ENCODE peak calls at places on chromosomes 6 and 20, in six cellular contexts. One of them, this sample, is unnamed.

GRCh38 chr6:31308845-31309175 is 36.9 kb upstream of the HLA-C start:
- DNase-seq in tibial artery: no peak
- DNase-seq in WERI-Rb-1: no peak
- DNase-seq in sigmoid colon: no peak
- DNase-seq in neural progenitor cell: no peak
- DNase-seq in RWPE1: no peak
- DNase-seq in this sample: no peak

GRCh38 chr6:167541544-167541943 is 216.7 kb downstream of the TTLL2 start:
- DNase-seq in neural progenitor cell: no peak
- DNase-seq in tibial artery: no peak
- DNase-seq in sigmoid colon: no peak
- DNase-seq in WERI-Rb-1: no peak
- DNase-seq in RWPE1: no peak
- DNase-seq in this sample: no peak

GRCh38 chr6:18262812-18263560 is 1.3 kb downstream of the DEK start:
- DNase-seq in sigmoid colon: no peak
- DNase-seq in tibial artery: no peak
- DNase-seq in RWPE1: no peak
- DNase-seq in neural progenitor cell: peak
- DNase-seq in WERI-Rb-1: no peak
- DNase-seq in this sample: no peak

GRCh38 chr6:75876152-75876551 is 127.1 kb downstream of the MYO6 start:
- DNase-seq in RWPE1: no peak
- DNase-seq in tibial artery: no peak
- DNase-seq in WERI-Rb-1: no peak
- DNase-seq in sigmoid colon: no peak
- DNase-seq in neural progenitor cell: no peak
- DNase-seq in this sample: no peak

GRCh38 chr6:166656269-166657206 is 29.5 kb upstream of the RPS6KA2 start:
- DNase-seq in neural progenitor cell: peak
- DNase-seq in sigmoid colon: no peak
- DNase-seq in tibial artery: no peak
- DNase-seq in WERI-Rb-1: no peak
- DNase-seq in RWPE1: no peak
- DNase-seq in this sample: no peak

GRCh38 chr6:36834576-36835293 is 4.5 kb downstream of the CPNE5 start:
- DNase-seq in neural progenitor cell: peak
- DNase-seq in sigmoid colon: no peak
- DNase-seq in RWPE1: no peak
- DNase-seq in WERI-Rb-1: peak
- DNase-seq in tibial artery: no peak
- DNase-seq in this sample: no peak

GRCh38 chr6:163839296-163839695 is 424.8 kb downstream of the QKI start:
- DNase-seq in WERI-Rb-1: no peak
- DNase-seq in neural progenitor cell: no peak
- DNase-seq in sigmoid colon: no peak
- DNase-seq in RWPE1: no peak
- DNase-seq in tibial artery: no peak
- DNase-seq in this sample: no peak

GRCh38 chr6:163828038-163828790 is 413.7 kb downstream of the QKI start:
- DNase-seq in RWPE1: no peak
- DNase-seq in neural progenitor cell: peak
- DNase-seq in tibial artery: no peak
- DNase-seq in WERI-Rb-1: peak
- DNase-seq in sigmoid colon: no peak
- DNase-seq in this sample: no peak

GRCh38 chr6:30394139-30394538 is 49.2 kb downstream of the RPP21 start:
- DNase-seq in tibial artery: no peak
- DNase-seq in RWPE1: no peak
- DNase-seq in sigmoid colon: no peak
- DNase-seq in WERI-Rb-1: no peak
- DNase-seq in neural progenitor cell: no peak
- DNase-seq in this sample: no peak

GRCh38 chr20:50363027-50363426 is 147.2 kb upstream of the PTPN1 start:
- DNase-seq in RWPE1: no peak
- DNase-seq in neural progenitor cell: no peak
- DNase-seq in WERI-Rb-1: no peak
- DNase-seq in tibial artery: no peak
- DNase-seq in sigmoid colon: no peak
- DNase-seq in this sample: no peak

GRCh38 chr6:35073766-35074471 is 67.2 kb downstream of the TCP11 start:
- DNase-seq in WERI-Rb-1: no peak
- DNase-seq in RWPE1: no peak
- DNase-seq in neural progenitor cell: no peak
- DNase-seq in tibial artery: peak
- DNase-seq in sigmoid colon: no peak
- DNase-seq in this sample: no peak

GRCh38 chr20:2509794-2510193 is 1.1 kb upstream of the ZNF343 start:
- DNase-seq in WERI-Rb-1: no peak
- DNase-seq in RWPE1: no peak
- DNase-seq in neural progenitor cell: no peak
- DNase-seq in tibial artery: no peak
- DNase-seq in sigmoid colon: no peak
- DNase-seq in this sample: no peak

GRCh38 chr20:50663095-50663821 is 28.1 kb downstream of the RIPOR3 start:
- DNase-seq in tibial artery: no peak
- DNase-seq in WERI-Rb-1: peak
- DNase-seq in sigmoid colon: no peak
- DNase-seq in RWPE1: peak
- DNase-seq in neural progenitor cell: no peak
- DNase-seq in this sample: no peak

GRCh38 chr6:149566372-149567193 is at the start of gene GINM1:
- DNase-seq in tibial artery: peak
- DNase-seq in neural progenitor cell: peak
- DNase-seq in RWPE1: peak
- DNase-seq in sigmoid colon: peak
- DNase-seq in WERI-Rb-1: peak
- DNase-seq in this sample: peak

GRCh38 chr6:130661077-130661476 is 166.1 kb upstream of the SMLR1 start:
- DNase-seq in tibial artery: no peak
- DNase-seq in neural progenitor cell: no peak
- DNase-seq in WERI-Rb-1: no peak
- DNase-seq in RWPE1: no peak
- DNase-seq in sigmoid colon: no peak
- DNase-seq in this sample: no peak

GRCh38 chr6:159716247-159717086 is 10.8 kb upstream of the WTAP start:
- DNase-seq in WERI-Rb-1: no peak
- DNase-seq in RWPE1: peak
- DNase-seq in tibial artery: peak
- DNase-seq in sigmoid colon: peak
- DNase-seq in neural progenitor cell: no peak
- DNase-seq in this sample: no peak

GRCh38 chr6:30670760-30671527 is 1.9 kb downstream of the DHX16 start:
- DNase-seq in neural progenitor cell: peak
- DNase-seq in WERI-Rb-1: no peak
- DNase-seq in RWPE1: no peak
- DNase-seq in sigmoid colon: no peak
- DNase-seq in tibial artery: no peak
- DNase-seq in this sample: no peak

GRCh38 chr6:44734886-44735630 is 347.6 kb downstream of the CDC5L start:
- DNase-seq in sigmoid colon: no peak
- DNase-seq in RWPE1: no peak
- DNase-seq in neural progenitor cell: no peak
- DNase-seq in tibial artery: no peak
- DNase-seq in WERI-Rb-1: no peak
- DNase-seq in this sample: no peak

GRCh38 chr20:17849901-17850673 is 118.5 kb downstream of the SNX5 start:
- DNase-seq in RWPE1: peak
- DNase-seq in WERI-Rb-1: no peak
- DNase-seq in neural progenitor cell: no peak
- DNase-seq in tibial artery: peak
- DNase-seq in sigmoid colon: peak
- DNase-seq in this sample: no peak

GRCh38 chr20:62366370-62367135 is 559 bp downstream of the LAMA5 start:
- DNase-seq in WERI-Rb-1: peak
- DNase-seq in RWPE1: peak
- DNase-seq in neural progenitor cell: peak
- DNase-seq in tibial artery: peak
- DNase-seq in sigmoid colon: peak
- DNase-seq in this sample: no peak

GRCh38 chr6:155328539-155329459 is 14.5 kb upstream of the TFB1M start:
- DNase-seq in sigmoid colon: no peak
- DNase-seq in RWPE1: no peak
- DNase-seq in tibial artery: no peak
- DNase-seq in WERI-Rb-1: no peak
- DNase-seq in neural progenitor cell: no peak
- DNase-seq in this sample: no peak

GRCh38 chr6:195861-196360 is 96.4 kb upstream of the DUSP22 start:
- DNase-seq in RWPE1: no peak
- DNase-seq in neural progenitor cell: no peak
- DNase-seq in tibial artery: no peak
- DNase-seq in WERI-Rb-1: no peak
- DNase-seq in sigmoid colon: peak
- DNase-seq in this sample: no peak

GRCh38 chr6:158185729-158186456 is 17.7 kb downstream of the GTF2H5 start:
- DNase-seq in RWPE1: peak
- DNase-seq in neural progenitor cell: no peak
- DNase-seq in sigmoid colon: no peak
- DNase-seq in WERI-Rb-1: no peak
- DNase-seq in tibial artery: no peak
- DNase-seq in this sample: no peak

GRCh38 chr6:151389640-151390275 is 1.6 kb downstream of the ZBTB2 start:
- DNase-seq in neural progenitor cell: peak
- DNase-seq in sigmoid colon: peak
- DNase-seq in tibial artery: peak
- DNase-seq in WERI-Rb-1: peak
- DNase-seq in RWPE1: peak
- DNase-seq in this sample: peak

GRCh38 chr20:63498950-63499332 is at the start of gene EEF1A2:
- DNase-seq in neural progenitor cell: peak
- DNase-seq in sigmoid colon: peak
- DNase-seq in RWPE1: no peak
- DNase-seq in WERI-Rb-1: peak
- DNase-seq in tibial artery: no peak
- DNase-seq in this sample: no peak

GRCh38 chr6:40536442-40536841 is 50.7 kb downstream of the LRFN2 start:
- DNase-seq in WERI-Rb-1: peak
- DNase-seq in sigmoid colon: no peak
- DNase-seq in neural progenitor cell: peak
- DNase-seq in tibial artery: no peak
- DNase-seq in RWPE1: no peak
- DNase-seq in this sample: no peak

GRCh38 chr20:38241201-38241600 is 19.3 kb downstream of the KIAA1755 start:
- DNase-seq in tibial artery: no peak
- DNase-seq in WERI-Rb-1: no peak
- DNase-seq in sigmoid colon: no peak
- DNase-seq in neural progenitor cell: no peak
- DNase-seq in RWPE1: no peak
- DNase-seq in this sample: peak

GRCh38 chr20:38243617-38244016 is 16.9 kb downstream of the KIAA1755 start:
- DNase-seq in neural progenitor cell: no peak
- DNase-seq in sigmoid colon: peak
- DNase-seq in WERI-Rb-1: no peak
- DNase-seq in RWPE1: no peak
- DNase-seq in tibial artery: no peak
- DNase-seq in this sample: peak

GRCh38 chr20:38239406-38239805 is 21.1 kb downstream of the KIAA1755 start:
- DNase-seq in sigmoid colon: no peak
- DNase-seq in tibial artery: no peak
- DNase-seq in RWPE1: no peak
- DNase-seq in WERI-Rb-1: no peak
- DNase-seq in neural progenitor cell: no peak
- DNase-seq in this sample: no peak

GRCh38 chr20:38245753-38246152 is 14.8 kb downstream of the KIAA1755 start:
- DNase-seq in RWPE1: no peak
- DNase-seq in sigmoid colon: peak
- DNase-seq in tibial artery: no peak
- DNase-seq in neural progenitor cell: no peak
- DNase-seq in WERI-Rb-1: no peak
- DNase-seq in this sample: peak

GRCh38 chr20:38242848-38243449 is 17.6 kb downstream of the KIAA1755 start:
- DNase-seq in WERI-Rb-1: peak
- DNase-seq in sigmoid colon: no peak
- DNase-seq in RWPE1: no peak
- DNase-seq in tibial artery: no peak
- DNase-seq in neural progenitor cell: peak
- DNase-seq in this sample: peak
- TF ChIP-seq CTCF in WERI-Rb-1: peak
- TF ChIP-seq CTCF in sigmoid colon: no peak
- TF ChIP-seq CTCF in RWPE1: peak
- TF ChIP-seq CTCF in tibial artery: no peak
- TF ChIP-seq CTCF in neural progenitor cell: peak
- TF ChIP-seq CTCF in this sample: peak

GRCh38 chr6:26270121-26270861 is 94.7 kb upstream of the BTN3A2 start:
- DNase-seq in sigmoid colon: no peak
- DNase-seq in WERI-Rb-1: no peak
- DNase-seq in RWPE1: no peak
- DNase-seq in tibial artery: no peak
- DNase-seq in neural progenitor cell: peak
- DNase-seq in this sample: no peak
- TF ChIP-seq CTCF in sigmoid colon: no peak
- TF ChIP-seq CTCF in WERI-Rb-1: no peak
- TF ChIP-seq CTCF in RWPE1: no peak
- TF ChIP-seq CTCF in tibial artery: no peak
- TF ChIP-seq CTCF in neural progenitor cell: peak
- TF ChIP-seq CTCF in this sample: peak

DNA sequence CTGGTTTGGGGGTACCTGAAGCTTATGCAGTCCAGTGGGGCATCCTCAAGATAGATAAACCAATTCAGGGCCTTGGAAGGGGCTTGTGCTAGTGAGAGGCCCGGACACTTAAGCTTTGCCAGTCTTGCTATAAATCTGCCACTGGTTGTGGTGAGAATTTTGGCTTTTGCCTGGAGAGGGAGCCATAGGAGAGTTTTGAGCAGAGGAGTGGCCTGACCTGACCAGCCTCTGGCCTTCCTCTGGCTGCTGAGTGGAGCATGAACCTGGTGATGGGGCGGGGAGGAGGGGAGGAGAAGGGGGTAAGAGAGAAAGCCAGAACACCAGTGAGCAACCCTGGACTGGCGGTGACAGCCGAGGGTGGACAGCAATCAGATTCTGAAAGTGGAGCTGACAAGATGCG is 7.1 kb downstream of the TMEM74B start:
- DNase-seq in neural progenitor cell: peak
- DNase-seq in WERI-Rb-1: peak
- DNase-seq in sigmoid colon: no peak
- DNase-seq in tibial artery: no peak
- DNase-seq in RWPE1: no peak
- DNase-seq in this sample: no peak
- TF ChIP-seq CTCF in neural progenitor cell: peak
- TF ChIP-seq CTCF in WERI-Rb-1: peak
- TF ChIP-seq CTCF in sigmoid colon: no peak
- TF ChIP-seq CTCF in tibial artery: no peak
- TF ChIP-seq CTCF in RWPE1: no peak
- TF ChIP-seq CTCF in this sample: no peak

DNA sequence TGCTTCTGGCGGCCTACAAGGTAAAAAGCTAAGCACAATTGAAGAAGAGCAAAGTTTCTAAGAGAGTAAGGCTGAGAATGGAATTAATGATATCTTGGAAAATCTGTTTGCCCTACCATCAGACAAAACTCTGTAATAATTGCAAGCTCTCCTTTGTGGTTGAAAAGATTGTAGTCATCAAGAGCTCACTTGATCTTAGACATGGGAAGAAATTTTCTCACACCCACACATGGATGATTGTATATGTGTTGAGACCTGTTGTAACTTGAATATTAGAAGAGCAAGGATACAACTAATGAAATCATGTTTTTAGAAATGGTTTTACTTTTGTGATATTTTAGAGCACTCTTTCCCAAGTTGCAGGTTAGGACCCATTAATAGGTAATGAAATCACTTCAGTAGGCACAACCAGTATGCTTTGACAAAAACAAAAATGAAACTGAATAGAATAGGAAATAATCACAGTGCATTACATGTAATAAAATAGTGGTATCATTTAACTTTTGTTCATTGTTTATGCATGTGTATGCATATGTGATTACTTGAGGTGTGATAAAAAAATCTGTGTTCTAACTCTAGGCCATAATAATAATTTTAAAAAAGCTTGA is 14.0 kb downstream of the DCBLD1 start:
- DNase-seq in WERI-Rb-1: no peak
- DNase-seq in tibial artery: no peak
- DNase-seq in neural progenitor cell: no peak
- DNase-seq in RWPE1: peak
- DNase-seq in sigmoid colon: no peak
- DNase-seq in this sample: no peak
- TF ChIP-seq CTCF in WERI-Rb-1: no peak
- TF ChIP-seq CTCF in tibial artery: no peak
- TF ChIP-seq CTCF in neural progenitor cell: no peak
- TF ChIP-seq CTCF in RWPE1: no peak
- TF ChIP-seq CTCF in sigmoid colon: no peak
- TF ChIP-seq CTCF in this sample: no peak